ENCODE peak calls at places on chromosomes 11 and 22, in nine cellular contexts. B is Kasumi-1; K is lung microvascular endothelial cell; F is KG1; J is sigmoid colon; S is AG09309; T is heart left ventricle; X is activated CD4-positive, alpha-beta T cell treated with anti-CD3 and anti-CD28 coated beads, Interleukin-2, amount 50 U/mL, for 4 hours; G is endothelial cell. Y is an unnamed sample.

GRCh38 chr11:64121637-64122410 is 44.1 kb downstream of the MACROD1 start:
- DNase-seq in B (no peak), K (no peak), F (no peak), J (no peak), S (peak), T (no peak), X (no peak), G (no peak), Y (no peak)

GRCh38 chr11:86372586-86372985 is 2.1 kb upstream of the CCDC81 start:
- DNase-seq in B (no peak), K (no peak), F (no peak), J (no peak), S (no peak), T (no peak), X (no peak), G (no peak), Y (no peak)

GRCh38 chr22:40485813-40486610 is 115.6 kb downstream of the SGSM3 start:
- DNase-seq in B (no peak), K (peak), F (no peak), J (no peak), S (no peak), T (no peak), X (no peak), G (no peak), Y (no peak)

GRCh38 chr11:77152846-77153245 is 24.8 kb downstream of the MYO7A start:
- DNase-seq in B (no peak), K (no peak), F (no peak), J (no peak), S (no peak), T (no peak), X (no peak), G (no peak), Y (no peak)

GRCh38 chr11:72741429-72741833 is 10.8 kb downstream of the ARAP1 start:
- DNase-seq in B (peak), K (peak), F (peak), J (no peak), S (no peak), T (no peak), X (no peak), G (peak), Y (peak)

GRCh38 chr11:115623021-115623451 is 118.8 kb upstream of the CADM1 start:
- DNase-seq in B (no peak), K (peak), F (no peak), J (peak), S (peak), T (peak), X (no peak), G (no peak), Y (no peak)

GRCh38 chr11:29343465-29344333 is 673.1 kb downstream of the KCNA4 start:
- DNase-seq in B (peak), K (peak), F (no peak), J (no peak), S (no peak), T (peak), X (no peak), G (peak), Y (peak)

GRCh38 chr22:24284747-24285203 is 14.1 kb downstream of the SPECC1L start:
- DNase-seq in B (no peak), K (peak), F (no peak), J (no peak), S (no peak), T (no peak), X (no peak), G (no peak), Y (no peak)

GRCh38 chr22:40107244-40107643 is 70.5 kb upstream of the TNRC6B start:
- DNase-seq in B (no peak), K (peak), F (no peak), J (no peak), S (no peak), T (no peak), X (no peak), G (no peak), Y (no peak)

GRCh38 chr11:107691003-107691402 is 20.9 kb downstream of the SLN start:
- DNase-seq in B (no peak), K (no peak), F (no peak), J (no peak), S (peak), T (no peak), X (no peak), G (no peak), Y (no peak)

GRCh38 chr11:61955031-61955415 is 4.9 kb downstream of the BEST1 start:
- DNase-seq in B (peak), K (no peak), F (no peak), J (peak), S (peak), T (peak), X (no peak), G (peak), Y (no peak)

GRCh38 chr11:43359432-43359818 is 705 bp downstream of the TTC17 start:
- DNase-seq in B (peak), K (peak), F (peak), J (no peak), S (no peak), T (no peak), X (no peak), G (peak), Y (no peak)

GRCh38 chr11:22415481-22415880 is 77.3 kb downstream of the SLC17A6 start:
- DNase-seq in B (no peak), K (peak), F (no peak), J (no peak), S (no peak), T (no peak), X (no peak), G (no peak), Y (no peak)

GRCh38 chr11:69638941-69639681 is 1.8 kb upstream of the CCND1 start:
- DNase-seq in B (peak), K (peak), F (no peak), J (peak), S (peak), T (peak), X (no peak), G (peak), Y (peak)

GRCh38 chr11:22304337-22304961 is 33.7 kb upstream of the SLC17A6 start:
- DNase-seq in B (peak), K (peak), F (no peak), J (no peak), S (no peak), T (no peak), X (no peak), G (no peak), Y (no peak)

GRCh38 chr11:102120437-102120935 is 10.2 kb downstream of the YAP1 start:
- DNase-seq in B (no peak), K (no peak), F (no peak), J (no peak), S (no peak), T (no peak), X (no peak), G (no peak), Y (no peak)